ENCODE peak calls at places on chromosomes 6 and 20, in five cellular contexts. H is OCI-LY7; E is GM23338; R is CD8-positive, alpha-beta memory T cell; C is heart right ventricle. P is an unnamed sample.
A peak's percentile ranks its signal among the peaks of the same experiment; 100 is the strongest.

GRCh38 chr20:64225828-64226598 is 29.5 kb upstream of the PCMTD2 start:
- DNase-seq in H (no peak), E (no peak), R (no peak), C (peak; percentile 5), P (no peak)

GRCh38 chr20:51966296-51966971 is 164.1 kb upstream of the SALL4 start:
- DNase-seq in H (peak; percentile 55), E (peak; percentile 95), R (no peak), C (peak; percentile 13), P (peak; percentile 75)

GRCh38 chr20:40956926-40957760 is 71.5 kb upstream of the TOP1 start:
- DNase-seq in H (no peak), E (no peak), R (no peak), C (no peak), P (no peak)

GRCh38 chr20:237479-237878 is 10.4 kb downstream of the DEFB129 start:
- DNase-seq in H (no peak), E (no peak), R (no peak), C (no peak), P (peak; percentile 10)

GRCh38 chr6:153170511-153170910 is 39.4 kb upstream of the RGS17 start:
- DNase-seq in H (no peak), E (no peak), R (no peak), C (no peak), P (no peak)

GRCh38 chr6:44428682-44429081 is 41.2 kb downstream of the CDC5L start:
- DNase-seq in H (no peak), E (no peak), R (no peak), C (no peak), P (no peak)

GRCh38 chr6:158213925-158214674 is 46.0 kb downstream of the GTF2H5 start:
- DNase-seq in H (peak; percentile 78), E (peak; percentile 89), R (peak; percentile 59), C (peak; percentile 43), P (peak; percentile 83)

GRCh38 chr20:45788351-45788750 is 3.3 kb downstream of the WFDC3 start:
- DNase-seq in H (no peak), E (no peak), R (no peak), C (no peak), P (no peak)

DNA sequence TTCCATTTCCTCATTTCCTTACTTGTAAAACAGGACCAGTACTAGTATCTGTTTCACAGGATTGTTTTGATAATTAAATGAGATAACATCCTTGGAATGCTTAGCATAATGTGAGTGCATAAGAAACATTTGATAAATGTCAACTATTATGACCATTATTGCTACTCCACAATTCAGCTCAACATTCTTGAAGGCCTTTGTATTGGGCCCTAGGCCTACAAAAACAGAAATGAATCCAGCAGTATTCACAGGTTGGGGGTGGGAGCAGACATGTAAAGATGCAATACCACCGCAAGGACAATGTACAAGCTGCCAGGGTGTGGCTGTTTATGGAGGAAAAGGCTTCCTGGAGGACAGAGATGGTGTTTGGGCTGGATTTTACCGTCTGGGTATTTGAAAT is 57.2 kb upstream of the EPB41L1 start:
- DNase-seq in H (no peak), E (no peak), R (no peak), C (no peak), P (no peak)
- H3K27ac ChIP-seq in H (peak overlapping the region; percentile 93), E (no peak overlapping the region), R (no peak overlapping the region), C (no peak overlapping the region), P (peak overlapping the region; percentile 41)

GRCh38 chr20:57433658-57434389 is 42.6 kb downstream of the RBM38 start:
- DNase-seq in H (no peak), E (no peak), R (peak; percentile 54), C (peak; percentile 43), P (no peak)

GRCh38 chr20:57435498-57436222 is 44.5 kb downstream of the RBM38 start:
- DNase-seq in H (peak; percentile 76), E (peak; percentile 63), R (peak; percentile 62), C (peak; percentile 62), P (peak; percentile 50)

GRCh38 chr20:57434390-57434700 is 43.1 kb downstream of the RBM38 start:
- DNase-seq in H (peak; percentile 69), E (no peak), R (no peak), C (peak; percentile 41), P (no peak)

GRCh38 chr20:57436223-57436545 is 45.0 kb downstream of the RBM38 start:
- DNase-seq in H (no peak), E (no peak), R (no peak), C (no peak), P (no peak)

DNA sequence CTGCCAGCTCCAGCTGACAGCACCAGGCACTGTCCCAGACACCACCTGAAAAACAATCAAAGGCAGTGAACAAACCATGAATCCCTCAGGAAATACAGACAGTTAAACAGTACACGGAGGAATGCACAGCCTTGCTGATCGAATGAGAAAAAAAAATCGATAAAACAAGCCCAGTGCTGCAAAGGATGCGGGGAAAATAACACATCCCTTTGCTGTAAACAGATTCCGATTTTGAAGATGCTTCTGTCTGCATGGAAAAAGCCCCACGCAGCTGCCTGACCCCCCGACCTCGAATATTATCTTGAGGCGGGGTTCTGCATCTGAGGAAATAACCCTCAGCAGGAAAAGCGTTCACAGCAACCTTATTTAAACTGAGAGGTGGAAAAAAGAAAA is 43.9 kb downstream of the RBM38 start:
- DNase-seq in H (no peak), E (no peak), R (no peak), C (no peak), P (no peak)
- H3K4me1 ChIP-seq in H (peaks cover 66% of the 10 kb centered on the region), E (no peaks in the 10 kb centered on the region), R (peaks cover 57% of the 10 kb centered on the region), C (peaks cover 55% of the 10 kb centered on the region), P (peaks cover 42% of the 10 kb centered on the region)

GRCh38 chr6:64010646-64011045 is 375.0 kb downstream of the PHF3 start:
- DNase-seq in H (no peak), E (no peak), R (no peak), C (no peak), P (no peak)

GRCh38 chr6:64012351-64013060 is 376.9 kb downstream of the PHF3 start:
- DNase-seq in H (no peak), E (peak; percentile 82), R (no peak), C (no peak), P (peak; percentile 83)

GRCh38 chr6:64013061-64013410 is 377.4 kb downstream of the PHF3 start:
- DNase-seq in H (no peak), E (no peak), R (no peak), C (no peak), P (peak; percentile 70)

GRCh38 chr6:64006246-64006645 is 370.6 kb downstream of the PHF3 start:
- DNase-seq in H (no peak), E (no peak), R (no peak), C (no peak), P (no peak)

DNA sequence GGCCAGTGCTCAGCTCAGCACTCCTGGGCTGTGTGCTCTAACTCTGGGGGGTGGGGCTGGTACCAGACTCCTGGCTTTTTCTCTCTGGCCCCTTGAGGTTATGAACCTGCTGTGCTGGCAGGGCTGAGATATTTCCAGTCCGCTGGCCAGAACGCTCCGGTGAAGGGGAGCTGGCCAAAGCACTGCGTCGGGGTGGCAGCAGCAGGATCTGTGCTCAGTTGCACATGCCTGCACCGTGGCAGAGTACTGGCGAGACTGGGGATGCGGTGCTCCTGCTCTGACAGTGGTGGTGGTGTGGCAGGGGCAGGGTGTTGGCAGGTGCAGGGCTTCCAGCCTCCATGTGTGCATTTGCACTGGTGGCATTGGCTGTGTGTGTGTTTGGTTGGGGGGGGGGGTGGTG is 374.4 kb downstream of the PHF3 start:
- DNase-seq in H (no peak), E (no peak), R (no peak), C (peak; percentile 14), P (no peak)
- H3K27ac ChIP-seq in H (no peak overlapping the region), E (no peak overlapping the region), R (no peak overlapping the region), C (no peak overlapping the region), P (no peak overlapping the region)

DNA sequence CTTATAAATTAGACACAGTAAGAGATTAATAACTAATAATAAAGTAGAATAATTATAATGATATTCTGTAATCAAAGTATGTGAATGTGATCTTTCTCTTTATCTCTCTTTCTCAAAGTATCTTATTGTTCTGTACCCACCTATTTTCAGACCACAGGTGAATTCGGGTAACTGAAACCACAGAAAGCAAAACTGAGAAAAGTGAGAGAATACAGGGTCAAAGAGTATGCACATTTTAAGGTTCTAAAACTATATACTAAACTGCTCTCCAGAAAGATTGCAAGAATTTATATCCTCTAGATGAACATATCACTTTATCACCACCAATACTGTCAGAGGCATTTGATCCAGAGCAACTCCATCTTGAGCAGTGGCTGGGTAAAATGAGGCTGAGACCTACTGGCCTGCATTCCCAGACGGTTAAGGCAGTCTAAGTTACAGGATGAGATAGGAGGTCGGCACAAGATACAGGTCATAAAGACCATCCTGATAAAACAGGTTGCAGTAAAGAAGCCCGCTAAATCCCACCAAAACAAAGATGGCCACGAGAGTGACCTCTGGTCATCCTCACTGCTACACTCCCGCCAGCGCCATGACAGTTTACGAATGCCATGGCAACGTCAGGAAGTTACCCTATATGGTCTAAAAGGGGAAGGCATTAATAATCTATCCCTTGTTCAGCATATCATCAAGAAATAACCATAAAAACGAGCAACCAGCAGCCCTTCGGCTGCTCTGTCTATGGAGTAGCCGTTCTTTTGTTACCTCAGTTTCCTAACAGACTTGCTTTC is 211.3 kb downstream of the PTPRT start:
- DNase-seq in H (no peak), E (no peak), R (no peak), C (no peak), P (no peak)
- H3K4me1 ChIP-seq in H (no peaks in the 10 kb centered on the region), E (no peaks in the 10 kb centered on the region), R (no peaks in the 10 kb centered on the region), C (no peaks in the 10 kb centered on the region), P (no peaks in the 10 kb centered on the region)

GRCh38 chr20:6075428-6076219 is 21.8 kb upstream of the LRRN4 start:
- DNase-seq in H (no peak), E (no peak), R (no peak), C (peak; percentile 39), P (no peak)

GRCh38 chr20:6069669-6070068 is 15.8 kb upstream of the LRRN4 start:
- DNase-seq in H (no peak), E (no peak), R (no peak), C (no peak), P (no peak)

GRCh38 chr20:6074784-6075183 is 20.9 kb upstream of the LRRN4 start:
- DNase-seq in H (no peak), E (no peak), R (no peak), C (no peak), P (no peak)

GRCh38 chr20:6071162-6071695 is 17.4 kb upstream of the LRRN4 start:
- DNase-seq in H (no peak), E (no peak), R (no peak), C (no peak), P (no peak)

GRCh38 chr20:6074145-6074561 is 20.3 kb upstream of the LRRN4 start:
- DNase-seq in H (peak; percentile 57), E (peak; percentile 41), R (no peak), C (no peak), P (peak; percentile 83)
- H3K27ac ChIP-seq in H (no peak overlapping the region), E (no peak overlapping the region), R (no peak overlapping the region), C (peak overlapping the region; percentile 61), P (peak overlapping the region; percentile 94)

GRCh38 chr20:44064501-44065400 is 122.2 kb downstream of the JPH2 start:
- DNase-seq in H (no peak), E (no peak), R (no peak), C (no peak), P (no peak)
- H3K4me1 ChIP-seq in H (no peaks in the 10 kb centered on the region), E (no peaks in the 10 kb centered on the region), R (peaks cover 35% of the 10 kb centered on the region), C (no peaks in the 10 kb centered on the region), P (no peaks in the 10 kb centered on the region)